ENCODE peak calls at places on chromosomes 16 and 17, in eight cellular contexts. H is A549, P is esophagus muscularis mucosa, I is K562, X is stomach, E is H1, C is transverse colon, A is SK-N-SH. J is an unnamed sample.

GRCh38 chr16:22050963-22051362 is 41.4 kb upstream of the VWA3A start:
- DNase-seq in H (no peak), X (no peak), A (no peak), E (no peak), I (no peak), C (no peak), P (no peak), J (no peak)

GRCh38 chr17:17786998-17787397 is 49.8 kb downstream of the SREBF1 start:
- DNase-seq in P (no peak), H (no peak), X (no peak), E (no peak), A (no peak), C (no peak), I (no peak), J (no peak)

GRCh38 chr16:69494993-69495392 is 70.6 kb downstream of the CYB5B start:
- DNase-seq in P (no peak), H (no peak), A (no peak), C (peak; percentile 31), E (peak; percentile 29), X (no peak), I (peak; percentile 55), J (no peak)

GRCh38 chr17:7207120-7208001 is 12.3 kb downstream of the DLG4 start:
- DNase-seq in E (no peak), H (no peak), P (no peak), X (no peak), A (no peak), I (peak; percentile 25), C (no peak), J (peak; percentile 55)

GRCh38 chr17:55601874-55602364 is 90.7 kb upstream of the SMIM36 start:
- DNase-seq in H (peak; percentile 40), I (peak; percentile 16), C (no peak), A (peak; percentile 52), P (no peak), X (no peak), E (peak; percentile 21), J (no peak)

GRCh38 chr17:28908640-28909098 is 5.8 kb upstream of the DHRS13 start:
- DNase-seq in H (no peak), X (no peak), I (no peak), A (no peak), P (peak; percentile 92), E (no peak), C (peak; percentile 43), J (no peak)

GRCh38 chr17:72110953-72111339 is 9.9 kb upstream of the SOX9 start:
- DNase-seq in E (no peak), H (no peak), A (peak; percentile 28), I (no peak), P (no peak), X (no peak), C (peak; percentile 35), J (no peak)

GRCh38 chr16:29994613-29995329 is 646 bp downstream of the HIRIP3 start:
- DNase-seq in A (peak; percentile 58), I (peak; percentile 90), H (no peak), P (no peak), C (peak; percentile 86), X (peak; percentile 78), E (no peak), J (no peak)

GRCh38 chr17:72021417-72022041 is 99.3 kb upstream of the SOX9 start:
- DNase-seq in E (no peak), P (no peak), X (no peak), H (no peak), A (no peak), C (no peak), I (no peak), J (no peak)

GRCh38 chr16:15843635-15844279 is 13.1 kb downstream of the MYH11 start:
- DNase-seq in P (no peak), X (no peak), H (no peak), E (no peak), I (no peak), A (no peak), C (no peak), J (no peak)

GRCh38 chr17:22694362-22695227 is 1002.3 kb downstream of the KCNJ18 start:
- DNase-seq in I (peak; percentile 74), P (peak; percentile 83), C (no peak), H (no peak), X (no peak), E (no peak), A (peak; percentile 81), J (no peak)

GRCh38 chr17:44997733-44998520 is 29.8 kb upstream of the C1QL1 start:
- DNase-seq in P (no peak), E (no peak), C (no peak), I (no peak), A (no peak), X (no peak), H (no peak), J (no peak)

GRCh38 chr17:59914274-59914854 is 21.4 kb downstream of the RPS6KB1 start:
- DNase-seq in C (no peak), E (no peak), I (peak; percentile 47), X (no peak), A (peak; percentile 75), H (peak; percentile 78), P (no peak), J (no peak)

GRCh38 chr17:78677303-78678219 is 100.4 kb upstream of the DNAH17 start:
- DNase-seq in P (no peak), H (peak; percentile 44), I (no peak), C (no peak), X (no peak), E (no peak), A (no peak), J (no peak)

GRCh38 chr16:51431517-51432241 is 280.6 kb upstream of the SALL1 start:
- DNase-seq in I (no peak), H (peak; percentile 6), E (no peak), A (peak; percentile 2), P (no peak), X (no peak), C (peak; percentile 8), J (no peak)

GRCh38 chr17:3566551-3566950 is 8.9 kb upstream of the TRPV3 start:
- DNase-seq in H (no peak), I (no peak), E (no peak), X (no peak), C (no peak), P (no peak), A (no peak), J (no peak)

GRCh38 chr17:17808706-17809432 is 27.9 kb downstream of the SREBF1 start:
- DNase-seq in E (no peak), A (no peak), H (no peak), C (no peak), X (no peak), P (no peak), I (no peak), J (no peak)

GRCh38 chr17:1019451-1019850 is 22.5 kb downstream of the TIMM22 start:
- DNase-seq in X (peak; percentile 72), A (no peak), E (no peak), C (no peak), H (no peak), I (no peak), P (no peak), J (no peak)

GRCh38 chr17:1043601-1044251 is 46.8 kb downstream of the TIMM22 start:
- DNase-seq in C (no peak), A (no peak), E (no peak), P (no peak), X (no peak), H (no peak), I (no peak), J (no peak)

GRCh38 chr16:4648917-4649316 is 24.3 kb downstream of the MGRN1 start:
- DNase-seq in H (no peak), X (no peak), A (no peak), P (no peak), C (no peak), E (no peak), I (no peak), J (no peak)
- TF ChIP-seq CTCF in H (no peak), X (no peak), A (no peak), P (no peak), C (no peak), E (no peak), I (no peak), J (no peak)

DNA sequence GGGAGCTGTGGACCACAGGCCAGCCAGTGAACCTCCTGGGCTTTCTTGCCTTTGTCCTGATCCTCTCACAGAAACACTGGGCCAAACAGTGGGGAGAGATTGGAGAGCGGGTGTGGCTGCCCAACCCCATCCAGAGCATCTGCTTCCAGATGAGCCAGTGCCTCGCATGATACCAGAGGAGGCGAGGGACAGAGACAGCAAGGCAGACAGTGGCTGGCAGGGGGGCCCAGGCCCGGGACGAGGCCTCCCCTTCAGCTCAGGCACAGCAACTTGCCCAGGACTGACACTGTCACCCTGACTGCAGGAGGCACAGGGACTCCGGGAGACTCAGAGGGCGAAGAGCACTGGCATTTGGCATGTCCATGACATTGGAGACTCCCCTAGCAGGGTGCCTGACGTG is 12.0 kb downstream of the ARHGEF15 start:
- DNase-seq in C (no peak), I (no peak), X (no peak), A (peak; percentile 12), E (no peak), P (no peak), H (no peak), J (no peak)
- H3K4me3 ChIP-seq in C (no peak overlapping the region), I (no peak overlapping the region), X (no peak overlapping the region), A (no peak overlapping the region), E (no peak overlapping the region), P (no peak overlapping the region), H (no peak overlapping the region), J (no peak overlapping the region)

DNA sequence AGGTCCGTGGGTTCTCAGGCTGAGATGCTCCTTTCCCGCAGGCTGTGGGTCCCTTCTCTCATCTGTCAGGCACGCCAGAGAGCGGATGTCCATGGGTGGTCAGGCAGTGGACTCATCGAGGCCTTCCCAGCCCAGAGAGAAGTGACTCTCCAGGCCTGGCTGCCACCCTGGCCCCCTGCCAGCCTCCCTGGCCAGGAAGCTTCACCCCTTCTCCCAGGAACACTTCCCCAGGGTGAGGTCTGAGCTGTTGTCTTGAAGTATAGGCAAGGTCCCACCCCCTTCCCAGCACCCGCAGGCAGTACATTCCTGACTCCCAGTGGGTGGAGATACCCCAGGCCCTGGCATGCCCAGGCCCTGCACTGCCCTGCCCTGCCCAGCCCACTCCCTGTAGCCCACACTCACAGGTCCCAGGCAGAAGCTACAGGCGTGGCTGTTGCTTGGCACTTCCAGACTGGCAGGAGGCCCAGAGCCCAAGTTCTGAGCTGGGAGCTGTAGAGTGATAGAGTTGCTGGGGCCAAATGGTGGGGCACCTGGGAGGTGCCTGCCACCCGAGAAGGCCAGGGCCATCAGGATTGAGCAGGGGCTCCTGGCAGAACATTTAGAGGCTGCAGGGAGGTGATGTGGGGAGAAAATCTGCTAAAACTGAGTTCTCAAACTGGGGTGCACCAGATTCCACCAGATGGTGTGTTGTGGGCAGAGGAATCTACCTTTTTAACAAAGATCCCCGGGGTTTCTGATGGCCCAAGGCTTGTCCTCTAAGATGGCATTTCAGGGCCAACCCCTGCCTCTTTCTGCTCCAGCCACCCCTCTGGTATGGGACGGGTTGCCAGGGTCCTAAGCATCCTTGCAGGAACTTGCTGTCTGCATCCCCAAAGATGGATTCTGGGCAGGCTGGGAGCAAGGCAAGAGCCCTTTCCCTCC is 6.7 kb downstream of the ITGA3 start:
- DNase-seq in E (no peak), I (no peak), C (peak; percentile 88), X (peak; percentile 85), H (peak; percentile 99), P (no peak), A (peak; percentile 56), J (no peak)
- TF ChIP-seq EP300 in E (no peak), I (no peak), C (no peak), X (no peak), H (peak; percentile 88), P (no peak), A (peak; percentile 81), J (no peak)

DNA sequence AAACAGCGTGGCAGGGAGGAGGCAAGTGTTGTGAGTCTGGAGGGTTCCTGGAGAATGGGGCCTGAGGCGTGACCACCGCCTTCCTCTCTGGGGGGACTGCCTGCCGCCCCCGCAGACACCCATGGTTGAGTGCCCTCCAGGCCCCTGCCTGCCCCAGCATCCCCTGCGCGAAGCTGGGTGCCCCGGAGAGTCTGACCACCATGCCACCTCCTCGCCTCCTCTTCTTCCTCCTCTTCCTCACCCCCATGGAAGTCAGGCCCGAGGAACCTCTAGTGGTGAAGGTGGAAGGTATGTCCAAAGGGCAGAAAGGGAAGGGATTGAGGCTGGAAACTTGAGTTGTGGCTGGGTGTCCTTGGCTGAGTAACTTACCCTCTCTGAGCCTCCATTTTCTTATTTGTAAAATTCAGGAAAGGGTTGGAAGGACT is at the start of gene CD19:
- DNase-seq in X (no peak), A (no peak), H (no peak), E (no peak), P (no peak), C (no peak), I (no peak), J (no peak)
- TF ChIP-seq CTCF in X (no peak), A (no peak), H (no peak), E (no peak), P (no peak), C (no peak), I (no peak), J (no peak)

J was measured in suprapubic skin.